ENCODE peak calls at places on chromosome 17, in eight cellular contexts. H is iPS-NIHi11; M is OCI-M1; J is activated CD4-positive, alpha-beta T cell treated with anti-CD3 and anti-CD28 coated beads, Interleukin-2, amount 50 U/mL, for 4 hours; Q is HuH-7; V is brain microvascular endothelial cell; D is LoVo; K is stimulated activated CD4-positive, alpha-beta T cell treated with anti-CD3 and anti-CD28 coated beads, TNF-alpha, amount 100 ng/mL, for 48 hours. C is an unnamed sample.

GRCh38 chr17:3772764-3773163 is 28.2 kb downstream of the ITGAE start:
- DNase-seq in Q (no peak), K (no peak), J (no peak), M (no peak), H (no peak), V (no peak), D (no peak), C (no peak)

GRCh38 chr17:57586099-57586702 is 158.9 kb downstream of the CCDC182 start:
- DNase-seq in H (no peak), D (no peak), Q (no peak), M (no peak), J (no peak), K (no peak), V (no peak), C (no peak)

GRCh38 chr17:72376486-72377345 is 255.9 kb downstream of the SOX9 start:
- DNase-seq in H (no peak), V (no peak), K (no peak), D (no peak), J (no peak), Q (no peak), M (no peak), C (no peak)

GRCh38 chr17:44024271-44024663 is 9.5 kb upstream of the TMEM101 start:
- DNase-seq in K (no peak), Q (no peak), V (no peak), J (no peak), H (no peak), M (no peak), D (no peak), C (no peak)

GRCh38 chr17:71677444-71677843 is 443.4 kb upstream of the SOX9 start:
- DNase-seq in K (no peak), M (no peak), J (no peak), D (no peak), Q (no peak), H (no peak), V (no peak), C (no peak)

GRCh38 chr17:17561408-17562144 is 29.9 kb downstream of the PEMT start:
- DNase-seq in Q (no peak), V (no peak), K (no peak), D (no peak), J (no peak), M (no peak), H (no peak), C (no peak)

GRCh38 chr17:21245703-21246102 is 7.5 kb downstream of the NATD1 start:
- DNase-seq in H (no peak), Q (no peak), K (no peak), V (no peak), M (no peak), J (no peak), D (no peak), C (no peak)

GRCh38 chr17:41284546-41284945 is 9.0 kb downstream of the KRTAP9-7 start:
- DNase-seq in V (no peak), Q (no peak), M (no peak), K (no peak), D (no peak), H (no peak), J (no peak), C (no peak)

GRCh38 chr17:3891626-3892094 is 1.2 kb downstream of the CAMKK1 start:
- DNase-seq in K (no peak), M (no peak), Q (no peak), J (no peak), D (no peak), V (no peak), H (no peak), C (no peak)

GRCh38 chr17:47120521-47121095 is 68.5 kb downstream of the CDC27 start:
- DNase-seq in Q (no peak), H (no peak), K (no peak), V (peak; percentile 59), J (no peak), D (no peak), M (no peak), C (peak; percentile 17)

GRCh38 chr17:15351487-15351840 is 10.1 kb upstream of the TEKT3 start:
- DNase-seq in D (no peak), M (no peak), V (no peak), J (no peak), Q (no peak), H (no peak), K (no peak), C (no peak)

GRCh38 chr17:68908045-68908444 is 47.1 kb downstream of the ABCA8 start:
- DNase-seq in V (no peak), Q (peak; percentile 12), D (no peak), M (no peak), J (no peak), K (no peak), H (no peak), C (no peak)

GRCh38 chr17:21194688-21195087 is 19.3 kb downstream of the TMEM11 start:
- DNase-seq in V (no peak), J (no peak), H (no peak), Q (no peak), D (no peak), M (no peak), K (no peak), C (no peak)

GRCh38 chr17:47367257-47367656 is 43.5 kb downstream of the EFCAB13 start:
- DNase-seq in M (no peak), V (no peak), J (no peak), H (no peak), K (no peak), D (no peak), Q (no peak), C (no peak)

GRCh38 chr17:42163696-42164407 is 9.1 kb upstream of the RAB5C start:
- DNase-seq in J (no peak), H (no peak), Q (no peak), K (no peak), V (no peak), M (no peak), D (no peak), C (no peak)

GRCh38 chr17:45740553-45741330 is 43.4 kb upstream of the CRHR1 start:
- DNase-seq in M (peak; percentile 47), D (no peak), J (no peak), K (no peak), V (peak; percentile 12), Q (peak; percentile 39), H (peak; percentile 95), C (no peak)

GRCh38 chr17:286571-286970 is 66.0 kb downstream of the RPH3AL start:
- DNase-seq in Q (no peak), M (no peak), V (no peak), D (no peak), H (no peak), K (no peak), J (no peak), C (no peak)

GRCh38 chr17:28509784-28510183 is 3.6 kb downstream of the FOXN1 start:
- DNase-seq in H (no peak), D (no peak), J (no peak), M (peak; percentile 51), K (no peak), Q (no peak), V (no peak), C (peak; percentile 26)

GRCh38 chr17:10041916-10042588 is 137.0 kb upstream of the RCVRN start:
- DNase-seq in K (no peak), J (no peak), H (no peak), Q (no peak), M (no peak), D (no peak), V (no peak), C (no peak)

GRCh38 chr17:79814966-79815835 is 18.3 kb upstream of the CBX8 start:
- DNase-seq in J (no peak), Q (no peak), H (peak; percentile 56), D (no peak), V (no peak), K (no peak), M (no peak), C (no peak)

GRCh38 chr17:32445976-32446375 is 1.7 kb downstream of the PSMD11 start:
- DNase-seq in V (peak; percentile 28), Q (no peak), H (no peak), M (peak; percentile 49), D (no peak), J (no peak), K (no peak), C (peak; percentile 32)

GRCh38 chr17:28327709-28328108 is 7.6 kb downstream of the IFT20 start:
- DNase-seq in D (no peak), J (no peak), V (no peak), K (no peak), Q (no peak), H (no peak), M (no peak), C (no peak)

GRCh38 chr17:37137070-37137610 is 188.4 kb downstream of the AATF start:
- DNase-seq in Q (no peak), V (no peak), D (no peak), M (no peak), J (no peak), H (no peak), K (no peak), C (no peak)

GRCh38 chr17:42848093-42848492 is 2.9 kb upstream of the AOC3 start:
- DNase-seq in H (no peak), M (no peak), Q (no peak), K (no peak), D (no peak), J (no peak), V (no peak), C (no peak)

C was measured in stromal cell of bone marrow.